ENCODE peak calls at places on chromosomes 6 and 20, in ten cellular contexts. L is upper lobe of left lung, C is WTC11, U is mesothelial cell of epicardium, Q is tibial nerve, J is choroid plexus epithelial cell, W is mammary epithelial cell, K is nephron progenitor cell, M is GM13976, O is PC-3. H is an unnamed sample.

GRCh38 chr20:4091332-4092135 is 76.2 kb upstream of the RNF24 start:
- DNase-seq in L (no peak), C (peak; percentile 82), U (no peak), Q (peak; percentile 52), J (peak; percentile 89), W (peak; percentile 42), K (peak; percentile 71), M (peak; percentile 72), O (peak; percentile 76), H (peak; percentile 64)

GRCh38 chr6:170209354-170210025 is 81.4 kb downstream of the DLL1 start:
- DNase-seq in L (no peak), C (no peak), U (no peak), Q (no peak), J (no peak), W (no peak), K (no peak), M (peak; percentile 36), O (no peak), H (peak; percentile 7)

GRCh38 chr6:3913077-3913957 is 64.1 kb downstream of the FAM50B start:
- DNase-seq in L (no peak), C (no peak), U (no peak), Q (peak; percentile 86), J (peak; percentile 97), W (peak; percentile 96), K (no peak), M (no peak), O (peak; percentile 99), H (peak; percentile 76)

GRCh38 chr6:38570750-38571149 is 69.0 kb downstream of the BTBD9 start:
- DNase-seq in L (no peak), C (no peak), U (no peak), Q (no peak), J (peak; percentile 66), W (no peak), K (no peak), M (no peak), O (peak; percentile 62), H (no peak)

GRCh38 chr6:105487040-105487787 is 84.3 kb upstream of the PREP start:
- DNase-seq in L (no peak), C (no peak), U (no peak), Q (no peak), J (no peak), W (no peak), K (no peak), M (no peak), O (no peak), H (no peak)

GRCh38 chr6:31115941-31116560 is 1.5 kb downstream of the PSORS1C1 start:
- DNase-seq in L (peak; percentile 58), C (no peak), U (no peak), Q (no peak), J (no peak), W (no peak), K (no peak), M (no peak), O (no peak), H (no peak)

GRCh38 chr20:4812641-4813075 is 90.9 kb downstream of the PRND start:
- DNase-seq in L (no peak), C (no peak), U (no peak), Q (no peak), J (no peak), W (no peak), K (no peak), M (no peak), O (no peak), H (no peak)

GRCh38 chr6:145076110-145076841 is 659.0 kb downstream of the EPM2A start:
- DNase-seq in L (no peak), C (no peak), U (no peak), Q (no peak), J (no peak), W (no peak), K (no peak), M (no peak), O (no peak), H (no peak)

GRCh38 chr6:94401311-94401710 is 982.0 kb upstream of the EPHA7 start:
- DNase-seq in L (no peak), C (no peak), U (no peak), Q (no peak), J (no peak), W (no peak), K (no peak), M (no peak), O (no peak), H (no peak)

GRCh38 chr6:167420858-167421766 is 96.2 kb downstream of the TTLL2 start:
- DNase-seq in L (peak; percentile 81), C (no peak), U (no peak), Q (no peak), J (no peak), W (no peak), K (no peak), M (no peak), O (no peak), H (no peak)

GRCh38 chr6:100203391-100203790 is 209.4 kb upstream of the MCHR2 start:
- DNase-seq in L (no peak), C (no peak), U (no peak), Q (no peak), J (peak; percentile 95), W (peak; percentile 89), K (no peak), M (no peak), O (peak; percentile 84), H (no peak)

GRCh38 chr6:150250826-150251225 is 108.0 kb downstream of the PPP1R14C start:
- DNase-seq in L (no peak), C (peak; percentile 20), U (no peak), Q (no peak), J (peak; percentile 62), W (peak; percentile 99), K (peak; percentile 23), M (no peak), O (no peak), H (no peak)

GRCh38 chr6:42366999-42367352 is 84.8 kb downstream of the TRERF1 start:
- DNase-seq in L (no peak), C (no peak), U (no peak), Q (no peak), J (no peak), W (no peak), K (no peak), M (no peak), O (no peak), H (no peak)

GRCh38 chr20:23165307-23165750 is 79.2 kb upstream of the CD93 start:
- DNase-seq in L (no peak), C (peak; percentile 34), U (no peak), Q (no peak), J (no peak), W (no peak), K (no peak), M (no peak), O (no peak), H (no peak)

GRCh38 chr20:50314326-50314725 is 123.7 kb downstream of the CEBPB start:
- DNase-seq in L (no peak), C (no peak), U (no peak), Q (no peak), J (no peak), W (no peak), K (no peak), M (no peak), O (no peak), H (no peak)

GRCh38 chr20:57380081-57380750 is 11.0 kb upstream of the RBM38 start:
- DNase-seq in L (no peak), C (no peak), U (no peak), Q (no peak), J (no peak), W (no peak), K (no peak), M (no peak), O (no peak), H (no peak)

GRCh38 chr6:25013249-25013648 is 77.5 kb upstream of the RIPOR2 start:
- DNase-seq in L (no peak), C (peak; percentile 53), U (no peak), Q (no peak), J (no peak), W (no peak), K (no peak), M (no peak), O (no peak), H (no peak)
- TF ChIP-seq CTCF in L (no peak), C (peak; percentile 25), U (no peak), Q (no peak), J (peak; percentile 50), W (no peak), K (no peak), M (peak; percentile 19), O (peak; percentile 52), H (no peak)

DNA sequence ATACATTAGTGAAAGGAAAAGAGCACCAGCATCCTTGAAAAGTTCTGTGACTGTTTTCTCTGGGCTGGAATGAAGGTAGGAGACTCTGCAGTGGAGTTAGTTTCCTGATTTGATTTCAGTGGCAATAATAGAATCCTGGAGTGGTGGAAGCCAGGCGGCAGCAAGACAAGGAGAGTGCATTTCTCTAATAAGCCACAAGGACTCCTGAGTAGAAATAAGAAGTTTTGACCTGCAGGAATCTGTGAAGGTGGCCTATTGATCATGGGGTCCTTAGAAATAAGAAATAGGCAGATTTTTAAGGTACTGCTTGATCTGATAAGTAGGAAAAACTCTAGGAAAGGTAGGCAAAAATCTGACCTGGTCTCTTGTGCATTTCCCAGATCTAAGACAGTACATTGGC is 68.4 kb upstream of the ELOVL5 start:
- DNase-seq in L (no peak), C (no peak), U (no peak), Q (no peak), J (no peak), W (no peak), K (no peak), M (no peak), O (no peak), H (no peak)
- TF ChIP-seq CTCF in L (no peak), C (no peak), U (peak; percentile 31), Q (no peak), J (peak; percentile 28), W (no peak), K (no peak), M (no peak), O (no peak), H (no peak)

GRCh38 chr20:43123180-43123579 is 66.5 kb downstream of the PTPRT start:
- DNase-seq in L (no peak), C (no peak), U (no peak), Q (no peak), J (no peak), W (no peak), K (no peak), M (no peak), O (no peak), H (no peak)
- TF ChIP-seq CTCF in L (no peak), C (no peak), U (no peak), Q (no peak), J (no peak), W (no peak), K (no peak), M (no peak), O (no peak), H (no peak)

DNA sequence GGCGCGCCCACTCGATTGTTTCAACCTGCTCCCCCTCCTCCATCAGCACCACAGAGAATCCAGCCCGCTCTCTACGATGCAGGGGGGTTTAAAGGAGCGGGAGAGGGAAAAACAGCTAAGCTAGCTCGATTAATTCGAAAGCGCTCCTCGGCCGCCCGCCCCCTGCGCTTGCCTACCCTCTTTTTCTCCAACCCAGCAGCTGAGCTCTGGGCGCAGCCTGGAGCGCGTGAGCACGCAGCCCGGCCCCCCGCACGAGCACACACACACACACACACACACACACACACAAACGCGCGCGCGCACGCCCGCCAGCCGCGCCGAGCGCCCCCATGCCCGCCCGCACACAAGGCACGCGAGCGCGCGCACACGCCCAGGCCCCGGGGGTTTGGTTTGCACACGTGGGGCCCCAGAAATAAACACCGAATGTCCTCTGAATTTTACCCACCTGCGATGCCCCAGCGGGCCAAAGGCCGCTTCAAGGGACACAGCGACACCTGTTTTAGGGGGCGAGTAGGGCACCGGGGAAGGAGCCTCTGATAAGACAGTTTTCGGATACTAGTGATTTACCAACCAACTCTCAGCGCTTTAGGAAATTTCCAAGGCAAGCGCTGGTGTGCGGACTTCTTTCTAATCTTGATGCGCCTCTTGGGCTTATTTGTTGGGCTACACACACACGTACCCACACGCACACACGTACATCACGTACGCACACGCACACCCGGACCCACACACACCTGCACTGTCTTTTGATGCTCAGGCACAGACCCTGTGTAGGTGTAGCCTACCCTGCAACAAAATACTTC is 787 bp upstream of the NRN1 start:
- DNase-seq in L (peak; percentile 87), C (peak; percentile 58), U (no peak), Q (no peak), J (no peak), W (peak; percentile 34), K (peak; percentile 64), M (peak; percentile 64), O (no peak), H (no peak)
- TF ChIP-seq CTCF in L (peak; percentile 7), C (peak; percentile 24), U (no peak), Q (peak; percentile 9), J (no peak), W (peak; percentile 24), K (peak; percentile 25), M (peak; percentile 51), O (no peak), H (no peak)